ENCODE peak calls at places on chromosomes 4 and X, in five cellular contexts. Y, E, X, B and G are unnamed samples.

GRCh38 chr4:56821394-56822263 is at the start of gene SPINK2:
- DNase-seq in X (no peak), B (no peak), E (no peak), Y (no peak), G (peak)

GRCh38 chrX:110806145-110806544 is 10.5 kb upstream of the CHRDL1 start:
- DNase-seq in B (no peak), X (no peak), E (peak), Y (no peak), G (no peak)

GRCh38 chrX:111100191-111100590 is 4.2 kb downstream of the PAK3 start:
- DNase-seq in Y (no peak), B (no peak), E (peak), X (no peak), G (no peak)

GRCh38 chrX:7109838-7110793 is 37.4 kb upstream of the STS start:
- DNase-seq in B (no peak), X (no peak), E (no peak), Y (no peak), G (no peak)

GRCh38 chr4:140556372-140557085 is 12.2 kb downstream of the UCP1 start:
- DNase-seq in E (no peak), B (no peak), Y (no peak), X (no peak), G (no peak)

GRCh38 chr4:3009422-3009821 is 46.1 kb downstream of the GRK4 start:
- DNase-seq in B (no peak), X (no peak), E (peak), Y (no peak), G (no peak)

GRCh38 chr4:185735887-185736286 is 76.1 kb downstream of the SORBS2 start:
- DNase-seq in E (no peak), B (no peak), X (no peak), Y (no peak), G (no peak)

GRCh38 chr4:69831646-69832325 is 28.2 kb downstream of the SULT1E1 start:
- DNase-seq in Y (no peak), B (no peak), X (no peak), E (no peak), G (no peak)

GRCh38 chr4:150828159-150828558 is 186.9 kb downstream of the LRBA start:
- DNase-seq in B (no peak), X (no peak), Y (no peak), E (no peak), G (no peak)

GRCh38 chr4:36841583-36842326 is 402.8 kb upstream of the NWD2 start:
- DNase-seq in Y (no peak), B (no peak), E (peak), X (no peak), G (no peak)

GRCh38 chr4:164138521-164138920 is 615.4 kb upstream of the SMIM31 start:
- DNase-seq in X (no peak), Y (no peak), E (no peak), B (no peak), G (no peak)

GRCh38 chr4:38385286-38386010 is 278.6 kb upstream of the KLF3 start:
- DNase-seq in E (peak), Y (no peak), B (no peak), X (no peak), G (no peak)

GRCh38 chr4:118356731-118357130 is 3.9 kb upstream of the PRSS12 start:
- DNase-seq in X (no peak), Y (no peak), E (no peak), B (no peak), G (no peak)

GRCh38 chr4:174873931-174874330 is 44.2 kb upstream of the ADAM29 start:
- DNase-seq in X (no peak), B (no peak), Y (no peak), E (no peak), G (no peak)

GRCh38 chrX:134693644-134694043 is 35.4 kb upstream of the PLAC1 start:
- DNase-seq in Y (no peak), X (no peak), E (no peak), B (no peak), G (no peak)

GRCh38 chr4:37825943-37826281 is 574 bp upstream of the PGM2 start:
- DNase-seq in Y (no peak), E (no peak), X (no peak), B (no peak), G (no peak)

GRCh38 chr4:93832097-93832496 is 3.5 kb downstream of the ATOH1 start:
- DNase-seq in B (no peak), X (no peak), E (no peak), Y (no peak), G (no peak)

GRCh38 chrX:9897761-9898161 is 69.4 kb upstream of the CLDN34 start:
- DNase-seq in E (peak), B (peak), X (no peak), Y (no peak), G (no peak)

GRCh38 chrX:112961981-112962380 is 121.3 kb upstream of the AMOT start:
- DNase-seq in B (no peak), E (peak), Y (no peak), X (no peak), G (no peak)

GRCh38 chrX:27964432-27964831 is 16.8 kb downstream of the DCAF8L1 start:
- DNase-seq in Y (no peak), B (no peak), E (no peak), X (no peak), G (no peak)

GRCh38 chr4:112645541-112646329 is 8.8 kb downstream of the LARP7 start:
- DNase-seq in B (no peak), X (no peak), Y (no peak), E (no peak), G (no peak)

GRCh38 chr4:88219099-88219498 is 60.7 kb upstream of the ABCG2 start:
- DNase-seq in E (peak), B (peak), Y (no peak), X (no peak), G (no peak)

GRCh38 chrX:15952212-15952611 is 97.6 kb upstream of the AP1S2 start:
- DNase-seq in X (no peak), E (no peak), Y (no peak), B (no peak), G (no peak)

GRCh38 chr4:172819353-172819752 is 349.3 kb upstream of the GALNT7 start:
- DNase-seq in B (no peak), X (no peak), E (no peak), Y (no peak), G (no peak)

GRCh38 chrX:154734101-154734781 is 16.6 kb downstream of the GAB3 start:
- DNase-seq in B (no peak), E (peak), X (no peak), Y (no peak), G (no peak)

GRCh38 chr4:76896731-76897521 is 1.0 kb downstream of the SOWAHB start:
- DNase-seq in B (no peak), E (peak), X (no peak), Y (no peak), G (peak)

GRCh38 chrX:13101439-13102139 is 57.2 kb upstream of the FAM9C start:
- DNase-seq in X (peak), E (peak), B (no peak), Y (no peak), G (no peak)

GRCh38 chr4:168437192-168437938 is 42.9 kb downstream of the DDX60L start:
- DNase-seq in B (no peak), Y (no peak), E (no peak), X (no peak), G (no peak)

GRCh38 chr4:141375855-141376254 is 155.2 kb downstream of the ZNF330 start:
- DNase-seq in Y (no peak), B (peak), E (peak), X (no peak), G (no peak)

GRCh38 chr4:17763352-17763890 is 18.0 kb downstream of the FAM184B start:
- DNase-seq in E (no peak), Y (no peak), X (no peak), B (no peak), G (no peak)

GRCh38 chrX:63434665-63435064 is 83.5 kb upstream of the SPIN4 start:
- DNase-seq in E (peak), X (peak), Y (no peak), B (no peak), G (no peak)

GRCh38 chr4:106546380-106546779 is 177.8 kb upstream of the GIMD1 start:
- DNase-seq in X (no peak), Y (no peak), B (no peak), E (no peak), G (no peak)

GRCh38 chrX:130085551-130085986 is 24.7 kb downstream of the ELF4 start:
- DNase-seq in X (no peak), Y (no peak), E (peak), B (no peak), G (no peak)

GRCh38 chr4:181619651-181620050 is 623.6 kb upstream of the TENM3 start:
- DNase-seq in Y (no peak), X (no peak), E (no peak), B (no peak), G (no peak)